ENCODE peak calls at places on chromosomes 3 and 15, in ten cellular contexts. Y is HuH-7; T is AG04450; U is transverse colon; A is Daoy; E is Kasumi-1; G is COR-L47; L is activated CD8-positive, alpha-beta memory T cell treated with anti-CD3 and anti-CD28 coated beads for 48 hours; W is stimulated activated naive CD8-positive, alpha-beta T cell treated with anti-CD3 and anti-CD28 coated beads, Interleukin-15, amount 100 ng/mL, for 72 hours; R is spleen. B is an unnamed sample.
A peak's percentile ranks its signal among the peaks of the same experiment; 100 is the strongest.

GRCh38 chr3:99648091-99648490 is 9.7 kb downstream of the COL8A1 start:
- DNase-seq in Y (no peak), T (no peak), U (peak; percentile 29), A (peak; percentile 19), E (no peak), G (no peak), L (no peak), W (no peak), R (no peak), B (peak; percentile 79)

GRCh38 chr3:156356537-156357363 is 198.2 kb downstream of the SSR3 start:
- DNase-seq in Y (no peak), T (no peak), U (no peak), A (no peak), E (no peak), G (no peak), L (no peak), W (no peak), R (no peak), B (no peak)

GRCh38 chr15:57573151-57573550 is 18.6 kb upstream of the MYZAP start:
- DNase-seq in Y (no peak), T (no peak), U (no peak), A (no peak), E (no peak), G (no peak), L (no peak), W (no peak), R (peak; percentile 1), B (no peak)

GRCh38 chr15:31215490-31216209 is 111.0 kb upstream of the KLF13 start:
- DNase-seq in Y (peak; percentile 84), T (no peak), U (peak; percentile 92), A (peak; percentile 78), E (peak; percentile 5), G (peak; percentile 79), L (peak; percentile 69), W (peak; percentile 83), R (peak; percentile 99), B (peak; percentile 55)

GRCh38 chr15:74826372-74826819 is at the start of gene CPLX3:
- DNase-seq in Y (peak; percentile 54), T (no peak), U (peak; percentile 50), A (peak; percentile 32), E (peak; percentile 13), G (no peak), L (no peak), W (peak; percentile 29), R (no peak), B (peak; percentile 6)

GRCh38 chr3:95048564-95048963 is 985.7 kb downstream of the NSUN3 start:
- DNase-seq in Y (no peak), T (no peak), U (no peak), A (no peak), E (no peak), G (no peak), L (no peak), W (no peak), R (no peak), B (no peak)

GRCh38 chr15:98154863-98155262 is 194.4 kb downstream of the ARRDC4 start:
- DNase-seq in Y (no peak), T (no peak), U (no peak), A (peak; percentile 89), E (no peak), G (no peak), L (no peak), W (no peak), R (no peak), B (no peak)

GRCh38 chr3:127729556-127730056 is 56.9 kb downstream of the ABTB1 start:
- DNase-seq in Y (no peak), T (no peak), U (no peak), A (no peak), E (peak; percentile 65), G (no peak), L (no peak), W (no peak), R (peak; percentile 63), B (no peak)

GRCh38 chr3:197476126-197476525 is 79.6 kb downstream of the BDH1 start:
- DNase-seq in Y (no peak), T (no peak), U (no peak), A (no peak), E (no peak), G (no peak), L (no peak), W (no peak), R (no peak), B (no peak)

GRCh38 chr3:14989943-14990753 is 42.8 kb downstream of the NR2C2 start:
- DNase-seq in Y (no peak), T (no peak), U (no peak), A (peak; percentile 6), E (no peak), G (no peak), L (no peak), W (no peak), R (no peak), B (no peak)

GRCh38 chr15:101698314-101698713 is 26.0 kb downstream of the TARS3 start:
- DNase-seq in Y (no peak), T (no peak), U (no peak), A (no peak), E (no peak), G (no peak), L (no peak), W (no peak), R (no peak), B (no peak)

GRCh38 chr3:186915808-186916796 is 14.2 kb upstream of the ST6GAL1 start:
- DNase-seq in Y (no peak), T (no peak), U (no peak), A (peak; percentile 26), E (no peak), G (no peak), L (no peak), W (no peak), R (no peak), B (no peak)

GRCh38 chr3:55790596-55791350 is 303.7 kb upstream of the WNT5A start:
- DNase-seq in Y (no peak), T (no peak), U (no peak), A (no peak), E (no peak), G (no peak), L (no peak), W (no peak), R (no peak), B (no peak)

GRCh38 chr3:112640864-112641751 is at the start of gene CCDC80:
- DNase-seq in Y (no peak), T (peak; percentile 87), U (no peak), A (peak; percentile 89), E (no peak), G (no peak), L (no peak), W (no peak), R (no peak), B (peak; percentile 93)

GRCh38 chr15:89171136-89172072 is 50.0 kb downstream of the RLBP1 start:
- DNase-seq in Y (peak; percentile 72), T (no peak), U (peak; percentile 54), A (peak; percentile 43), E (peak; percentile 83), G (peak; percentile 9), L (no peak), W (peak; percentile 4), R (peak; percentile 76), B (peak; percentile 49)

GRCh38 chr15:98760112-98760826 is 111.9 kb downstream of the IGF1R start:
- DNase-seq in Y (no peak), T (no peak), U (no peak), A (no peak), E (no peak), G (no peak), L (no peak), W (no peak), R (no peak), B (no peak)

GRCh38 chr3:38348903-38349302 is 2.3 kb downstream of the XYLB start:
- DNase-seq in Y (no peak), T (no peak), U (no peak), A (peak; percentile 43), E (peak; percentile 70), G (no peak), L (no peak), W (no peak), R (no peak), B (no peak)

GRCh38 chr3:185558395-185558794 is 6.0 kb upstream of the LIPH start:
- DNase-seq in Y (peak; percentile 55), T (no peak), U (peak; percentile 85), A (peak; percentile 39), E (no peak), G (no peak), L (no peak), W (no peak), R (peak; percentile 14), B (peak; percentile 23)

GRCh38 chr15:46525984-46526725 is 891.3 kb downstream of the SQOR start:
- DNase-seq in Y (no peak), T (no peak), U (peak; percentile 14), A (no peak), E (no peak), G (no peak), L (no peak), W (no peak), R (no peak), B (no peak)

GRCh38 chr3:153443961-153444360 is 281.9 kb downstream of the RAP2B start:
- DNase-seq in Y (peak; percentile 6), T (no peak), U (no peak), A (no peak), E (peak; percentile 59), G (peak; percentile 10), L (no peak), W (no peak), R (no peak), B (no peak)

GRCh38 chr15:42919794-42920280 is 741 bp downstream of the TTBK2 start:
- DNase-seq in Y (peak; percentile 24), T (no peak), U (peak; percentile 12), A (peak; percentile 20), E (peak; percentile 23), G (peak; percentile 3), L (no peak), W (no peak), R (no peak), B (peak; percentile 52)

GRCh38 chr3:64242435-64242834 is 17.2 kb upstream of the PRICKLE2 start:
- DNase-seq in Y (no peak), T (no peak), U (no peak), A (no peak), E (no peak), G (no peak), L (no peak), W (no peak), R (no peak), B (peak; percentile 74)

GRCh38 chr3:141828487-141829284 is 47.8 kb upstream of the ATP1B3 start:
- DNase-seq in Y (no peak), T (no peak), U (peak; percentile 78), A (no peak), E (no peak), G (peak; percentile 16), L (no peak), W (no peak), R (no peak), B (no peak)

GRCh38 chr15:48976444-48977088 is 12.8 kb upstream of the SHC4 start:
- DNase-seq in Y (no peak), T (no peak), U (no peak), A (no peak), E (no peak), G (no peak), L (no peak), W (no peak), R (no peak), B (no peak)

GRCh38 chr3:46669191-46669999 is 24.1 kb downstream of the ALS2CL start:
- DNase-seq in Y (no peak), T (no peak), U (peak; percentile 4), A (no peak), E (no peak), G (no peak), L (no peak), W (no peak), R (peak; percentile 49), B (no peak)

GRCh38 chr15:57310876-57311275 is 65.4 kb upstream of the CGNL1 start:
- DNase-seq in Y (no peak), T (no peak), U (no peak), A (no peak), E (no peak), G (no peak), L (no peak), W (no peak), R (no peak), B (no peak)

GRCh38 chr3:4417449-4417848 is 49.6 kb downstream of the SUMF1 start:
- DNase-seq in Y (no peak), T (peak; percentile 18), U (no peak), A (peak; percentile 13), E (no peak), G (no peak), L (no peak), W (no peak), R (no peak), B (peak; percentile 10)

GRCh38 chr3:117217355-117217754 is 507.8 kb downstream of the TUSC7 start:
- DNase-seq in Y (no peak), T (peak; percentile 51), U (no peak), A (peak; percentile 6), E (no peak), G (no peak), L (no peak), W (no peak), R (no peak), B (no peak)

B was measured in ACHN.